ENCODE peak calls at places on chromosome 16, in four cellular contexts. One of them, this sample, is unnamed.

GRCh38 chr16:74601131-74601871 is 5.6 kb downstream of the GLG1 start:
- DNase-seq in RWPE2: no peak
- DNase-seq in ovary: no peak
- DNase-seq in lung: no peak
- DNase-seq in this sample: no peak

GRCh38 chr16:62732101-62732500 is 695.9 kb upstream of the CDH8 start:
- DNase-seq in RWPE2: no peak
- DNase-seq in ovary: no peak
- DNase-seq in lung: no peak
- DNase-seq in this sample: no peak

GRCh38 chr16:74760007-74760767 is 14.4 kb downstream of the FA2H start:
- DNase-seq in RWPE2: no peak
- DNase-seq in ovary: no peak
- DNase-seq in lung: no peak
- DNase-seq in this sample: no peak

GRCh38 chr16:8634991-8635736 is 13.7 kb downstream of the METTL22 start:
- DNase-seq in RWPE2: no peak
- DNase-seq in ovary: no peak
- DNase-seq in lung: no peak
- DNase-seq in this sample: peak; percentile 56

GRCh38 chr16:79278506-79278905 is 322.0 kb downstream of the MAF start:
- DNase-seq in RWPE2: no peak
- DNase-seq in ovary: no peak
- DNase-seq in lung: no peak
- DNase-seq in this sample: no peak

GRCh38 chr16:71777329-71777728 is 31.3 kb downstream of the AP1G1 start:
- DNase-seq in RWPE2: no peak
- DNase-seq in ovary: no peak
- DNase-seq in lung: no peak
- DNase-seq in this sample: no peak

GRCh38 chr16:50565428-50565827 is 17.2 kb downstream of the NKD1 start:
- DNase-seq in RWPE2: no peak
- DNase-seq in ovary: no peak
- DNase-seq in lung: no peak
- DNase-seq in this sample: no peak

GRCh38 chr16:75497558-75497957 is 2.3 kb upstream of the CHST6 start:
- DNase-seq in RWPE2: no peak
- DNase-seq in ovary: no peak
- DNase-seq in lung: no peak
- DNase-seq in this sample: no peak

GRCh38 chr16:80346160-80346632 is 194.6 kb upstream of the DYNLRB2 start:
- DNase-seq in RWPE2: no peak
- DNase-seq in ovary: no peak
- DNase-seq in lung: no peak
- DNase-seq in this sample: no peak

GRCh38 chr16:65421596-65421995 is 299.7 kb upstream of the CDH11 start:
- DNase-seq in RWPE2: no peak
- DNase-seq in ovary: no peak
- DNase-seq in lung: no peak
- DNase-seq in this sample: no peak

GRCh38 chr16:77723108-77723514 is 797 bp downstream of the NUDT7 start:
- DNase-seq in RWPE2: no peak
- DNase-seq in ovary: no peak
- DNase-seq in lung: no peak
- DNase-seq in this sample: peak; percentile 65

GRCh38 chr16:63361032-63361624 is 1324.9 kb upstream of the CDH8 start:
- DNase-seq in RWPE2: no peak
- DNase-seq in ovary: no peak
- DNase-seq in lung: no peak
- DNase-seq in this sample: no peak

GRCh38 chr16:19169081-19169639 is 1.1 kb downstream of the SYT17 start:
- DNase-seq in RWPE2: no peak
- DNase-seq in ovary: no peak
- DNase-seq in lung: no peak
- DNase-seq in this sample: no peak

GRCh38 chr16:57591086-57591869 is 37.2 kb upstream of the ADGRG1 start:
- DNase-seq in RWPE2: peak; percentile 84
- DNase-seq in ovary: peak; percentile 68
- DNase-seq in lung: peak; percentile 73
- DNase-seq in this sample: peak; percentile 75

GRCh38 chr16:82192665-82193064 is 22.6 kb upstream of the MPHOSPH6 start:
- DNase-seq in RWPE2: no peak
- DNase-seq in ovary: no peak
- DNase-seq in lung: no peak
- DNase-seq in this sample: no peak

GRCh38 chr16:17370233-17371013 is 100.3 kb downstream of the XYLT1 start:
- DNase-seq in RWPE2: no peak
- DNase-seq in ovary: no peak
- DNase-seq in lung: no peak
- DNase-seq in this sample: no peak

GRCh38 chr16:17470002-17470870 is 524 bp downstream of the XYLT1 start:
- DNase-seq in RWPE2: no peak
- DNase-seq in ovary: peak; percentile 65
- DNase-seq in lung: no peak
- DNase-seq in this sample: no peak

GRCh38 chr16:8936421-8936820 is 27.3 kb downstream of the USP7 start:
- DNase-seq in RWPE2: no peak
- DNase-seq in ovary: no peak
- DNase-seq in lung: no peak
- DNase-seq in this sample: no peak

GRCh38 chr16:85601730-85602401 is 11.3 kb upstream of the GSE1 start:
- DNase-seq in RWPE2: no peak
- DNase-seq in ovary: no peak
- DNase-seq in lung: no peak
- DNase-seq in this sample: peak; percentile 86

GRCh38 chr16:84218176-84218776 is 21.5 kb downstream of the KCNG4 start:
- DNase-seq in RWPE2: no peak
- DNase-seq in ovary: no peak
- DNase-seq in lung: no peak
- DNase-seq in this sample: no peak

GRCh38 chr16:53094013-53094630 is 39.3 kb downstream of the CHD9 start:
- DNase-seq in RWPE2: peak; percentile 71
- DNase-seq in ovary: no peak
- DNase-seq in lung: peak; percentile 75
- DNase-seq in this sample: peak; percentile 82

GRCh38 chr16:7791191-7791590 is 458.5 kb downstream of the RBFOX1 start:
- DNase-seq in RWPE2: no peak
- DNase-seq in ovary: no peak
- DNase-seq in lung: no peak
- DNase-seq in this sample: no peak

GRCh38 chr16:84509032-84509950 is 4.8 kb upstream of the MEAK7 start:
- DNase-seq in RWPE2: no peak
- DNase-seq in ovary: peak; percentile 61
- DNase-seq in lung: no peak
- DNase-seq in this sample: peak; percentile 55

GRCh38 chr16:84513111-84514065 is 8.9 kb upstream of the MEAK7 start:
- DNase-seq in RWPE2: no peak
- DNase-seq in ovary: peak; percentile 21
- DNase-seq in lung: no peak
- DNase-seq in this sample: peak; percentile 11

GRCh38 chr16:24972608-24973220 is 42.5 kb downstream of the ARHGAP17 start:
- DNase-seq in RWPE2: no peak
- DNase-seq in ovary: no peak
- DNase-seq in lung: no peak
- DNase-seq in this sample: no peak

GRCh38 chr16:53509906-53510703 is 7.1 kb upstream of the AKTIP start:
- DNase-seq in RWPE2: no peak
- DNase-seq in ovary: peak; percentile 69
- DNase-seq in lung: peak; percentile 68
- DNase-seq in this sample: peak; percentile 83

GRCh38 chr16:65601781-65602180 is 479.9 kb upstream of the CDH11 start:
- DNase-seq in RWPE2: no peak
- DNase-seq in ovary: no peak
- DNase-seq in lung: no peak
- DNase-seq in this sample: no peak

GRCh38 chr16:85371948-85372347 is 241.2 kb upstream of the GSE1 start:
- DNase-seq in RWPE2: no peak
- DNase-seq in ovary: no peak
- DNase-seq in lung: no peak
- DNase-seq in this sample: no peak

GRCh38 chr16:57004387-57005250 is 15.3 kb downstream of the NLRC5 start:
- DNase-seq in RWPE2: no peak
- DNase-seq in ovary: no peak
- DNase-seq in lung: no peak
- DNase-seq in this sample: peak; percentile 25

GRCh38 chr16:66370786-66371684 is 4.5 kb downstream of the CDH5 start:
- DNase-seq in RWPE2: peak; percentile 45
- DNase-seq in ovary: peak; percentile 80
- DNase-seq in lung: no peak
- DNase-seq in this sample: no peak

GRCh38 chr16:82067042-82067809 is 32.2 kb downstream of the HSD17B2 start:
- DNase-seq in RWPE2: no peak
- DNase-seq in ovary: no peak
- DNase-seq in lung: no peak
- DNase-seq in this sample: no peak

GRCh38 chr16:71542377-71542776 is 16.2 kb downstream of the CHST4 start:
- DNase-seq in RWPE2: no peak
- DNase-seq in ovary: no peak
- DNase-seq in lung: peak; percentile 39
- DNase-seq in this sample: no peak

GRCh38 chr16:85613609-85614337 is 651 bp downstream of the GSE1 start:
- DNase-seq in RWPE2: no peak
- DNase-seq in ovary: peak; percentile 68
- DNase-seq in lung: peak; percentile 58
- DNase-seq in this sample: peak; percentile 86

GRCh38 chr16:2149630-2150417 is 1.4 kb downstream of the RAB26 start:
- DNase-seq in RWPE2: peak; percentile 67
- DNase-seq in ovary: no peak
- DNase-seq in lung: no peak
- DNase-seq in this sample: no peak

GRCh38 chr16:67718668-67719047 is 458 bp downstream of the GFOD2 start:
- DNase-seq in RWPE2: no peak
- DNase-seq in ovary: no peak
- DNase-seq in lung: no peak
- DNase-seq in this sample: no peak

GRCh38 chr16:67723151-67723915 is 4.2 kb upstream of the GFOD2 start:
- DNase-seq in RWPE2: peak; percentile 79
- DNase-seq in ovary: peak; percentile 25
- DNase-seq in lung: no peak
- DNase-seq in this sample: peak; percentile 30

GRCh38 chr16:67719778-67720144 is 645 bp upstream of the GFOD2 start:
- DNase-seq in RWPE2: no peak
- DNase-seq in ovary: peak; percentile 31
- DNase-seq in lung: no peak
- DNase-seq in this sample: no peak

GRCh38 chr16:67719048-67719777 is at the start of gene GFOD2:
- DNase-seq in RWPE2: peak; percentile 92
- DNase-seq in ovary: peak; percentile 98
- DNase-seq in lung: peak; percentile 97
- DNase-seq in this sample: peak; percentile 98

GRCh38 chr16:67720236-67720635 is 1.1 kb upstream of the GFOD2 start:
- DNase-seq in RWPE2: no peak
- DNase-seq in ovary: peak; percentile 19
- DNase-seq in lung: no peak
- DNase-seq in this sample: no peak
- H3K4me1 ChIP-seq in RWPE2: peaks cover 5% of the 10 kb centered on the region
- H3K4me1 ChIP-seq in ovary: peaks cover 3% of the 10 kb centered on the region
- H3K4me1 ChIP-seq in lung: peaks cover 3% of the 10 kb centered on the region
- H3K4me1 ChIP-seq in this sample: peaks cover 21% of the 10 kb centered on the region

DNA sequence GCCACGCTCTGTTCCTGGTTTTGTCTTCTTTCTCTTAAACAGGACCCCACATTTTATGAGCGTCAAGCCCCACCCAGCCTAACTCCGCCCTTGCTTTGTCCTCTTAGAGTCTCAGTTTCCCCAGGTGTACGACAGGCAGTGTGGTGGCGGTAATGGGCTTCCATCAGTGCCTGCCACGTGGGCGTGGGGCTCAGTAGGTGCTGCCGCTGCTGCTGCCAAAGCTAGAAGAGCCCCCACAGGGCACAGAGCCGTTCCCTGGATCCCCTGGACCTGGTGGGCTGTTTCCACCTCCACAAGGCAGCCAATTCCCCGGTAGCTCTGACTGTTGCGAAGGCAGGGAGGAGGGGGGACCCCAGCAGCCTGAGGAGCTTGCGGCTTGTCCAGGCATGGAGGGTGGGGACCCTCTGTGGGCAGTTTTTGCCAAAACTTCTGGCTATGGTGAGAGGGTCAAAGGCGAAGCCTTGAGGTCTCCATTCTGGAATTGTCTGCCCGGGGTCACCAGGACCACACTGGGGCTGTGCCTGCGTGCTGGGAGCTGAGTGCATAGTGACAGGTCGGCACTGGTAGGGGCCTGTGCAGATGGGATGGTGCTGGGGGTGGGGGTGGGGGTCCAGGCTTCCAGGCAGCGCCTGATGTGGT is 27.7 kb upstream of the SLC7A5 start:
- DNase-seq in RWPE2: no peak
- DNase-seq in ovary: no peak
- DNase-seq in lung: no peak
- DNase-seq in this sample: no peak
- H3K4me1 ChIP-seq in RWPE2: no peaks in the 10 kb centered on the region
- H3K4me1 ChIP-seq in ovary: peaks cover 2% of the 10 kb centered on the region
- H3K4me1 ChIP-seq in lung: peaks cover 1% of the 10 kb centered on the region
- H3K4me1 ChIP-seq in this sample: peaks cover 10% of the 10 kb centered on the region

GRCh38 chr16:89607937-89608740 is 5.3 kb upstream of the DPEP1 start:
- DNase-seq in RWPE2: no peak
- DNase-seq in ovary: no peak
- DNase-seq in lung: no peak
- DNase-seq in this sample: no peak
- H3K4me1 ChIP-seq in RWPE2: no peaks in the 10 kb centered on the region
- H3K4me1 ChIP-seq in ovary: no peaks in the 10 kb centered on the region
- H3K4me1 ChIP-seq in lung: no peaks in the 10 kb centered on the region
- H3K4me1 ChIP-seq in this sample: no peaks in the 10 kb centered on the region

GRCh38 chr16:23146877-23147601 is 2.2 kb downstream of the USP31 start:
- DNase-seq in RWPE2: no peak
- DNase-seq in ovary: no peak
- DNase-seq in lung: no peak
- DNase-seq in this sample: no peak
- H3K4me1 ChIP-seq in RWPE2: peaks cover 50% of the 10 kb centered on the region
- H3K4me1 ChIP-seq in ovary: peaks cover 3% of the 10 kb centered on the region
- H3K4me1 ChIP-seq in lung: peaks cover 10% of the 10 kb centered on the region
- H3K4me1 ChIP-seq in this sample: peaks cover 68% of the 10 kb centered on the region

GRCh38 chr16:68090109-68090508 is 4.9 kb downstream of the NFATC3 start:
- DNase-seq in RWPE2: no peak
- DNase-seq in ovary: no peak
- DNase-seq in lung: no peak
- DNase-seq in this sample: no peak

GRCh38 chr16:68088130-68088972 is 3.2 kb downstream of the NFATC3 start:
- DNase-seq in RWPE2: no peak
- DNase-seq in ovary: no peak
- DNase-seq in lung: no peak
- DNase-seq in this sample: no peak

GRCh38 chr16:68089067-68089466 is 3.9 kb downstream of the NFATC3 start:
- DNase-seq in RWPE2: no peak
- DNase-seq in ovary: no peak
- DNase-seq in lung: no peak
- DNase-seq in this sample: no peak

GRCh38 chr16:68091604-68092261 is 6.6 kb downstream of the NFATC3 start:
- DNase-seq in RWPE2: no peak
- DNase-seq in ovary: no peak
- DNase-seq in lung: no peak
- DNase-seq in this sample: no peak

GRCh38 chr16:68090526-68090925 is 5.4 kb downstream of the NFATC3 start:
- DNase-seq in RWPE2: no peak
- DNase-seq in ovary: no peak
- DNase-seq in lung: no peak
- DNase-seq in this sample: no peak
- H3K4me1 ChIP-seq in RWPE2: peaks cover 57% of the 10 kb centered on the region
- H3K4me1 ChIP-seq in ovary: no peaks in the 10 kb centered on the region
- H3K4me1 ChIP-seq in lung: peaks cover 3% of the 10 kb centered on the region
- H3K4me1 ChIP-seq in this sample: no peaks in the 10 kb centered on the region